ENCODE peak calls at places on chromosomes 6 and 20, in eight cellular contexts. One of them, this sample, is unnamed.

GRCh38 chr6:34633785-34634184 is 62.8 kb downstream of the ILRUN start:
- DNase-seq in activated T-cell treated with anti-CD3 and anti-CD28 coated beads for 1 hour: no peak
- DNase-seq in NCI-H526: no peak
- DNase-seq in posterior cingulate gyrus: no peak
- DNase-seq in mammary epithelial cell: no peak
- DNase-seq in NCI-H1105: no peak
- DNase-seq in amygdala: no peak
- DNase-seq in activated T-helper 1 cell treated with Interleukin-2 at 50 U/mL for 16 hours: no peak
- DNase-seq in this sample: no peak

GRCh38 chr6:28218312-28219248 is 6.5 kb upstream of the ZSCAN9 start:
- DNase-seq in NCI-H1105: peak
- DNase-seq in activated T-cell treated with anti-CD3 and anti-CD28 coated beads for 1 hour: no peak
- DNase-seq in amygdala: peak
- DNase-seq in posterior cingulate gyrus: no peak
- DNase-seq in mammary epithelial cell: peak
- DNase-seq in activated T-helper 1 cell treated with Interleukin-2 at 50 U/mL for 16 hours: no peak
- DNase-seq in NCI-H526: peak
- DNase-seq in this sample: peak

GRCh38 chr6:156776841-156777576 is at the start of gene ARID1B:
- DNase-seq in activated T-cell treated with anti-CD3 and anti-CD28 coated beads for 1 hour: peak
- DNase-seq in amygdala: peak
- DNase-seq in mammary epithelial cell: peak
- DNase-seq in activated T-helper 1 cell treated with Interleukin-2 at 50 U/mL for 16 hours: peak
- DNase-seq in NCI-H526: peak
- DNase-seq in NCI-H1105: peak
- DNase-seq in posterior cingulate gyrus: peak
- DNase-seq in this sample: peak

GRCh38 chr6:81890846-81891245 is 138.4 kb upstream of the TENT5A start:
- DNase-seq in mammary epithelial cell: no peak
- DNase-seq in NCI-H1105: no peak
- DNase-seq in NCI-H526: no peak
- DNase-seq in amygdala: no peak
- DNase-seq in posterior cingulate gyrus: no peak
- DNase-seq in activated T-cell treated with anti-CD3 and anti-CD28 coated beads for 1 hour: no peak
- DNase-seq in activated T-helper 1 cell treated with Interleukin-2 at 50 U/mL for 16 hours: no peak
- DNase-seq in this sample: no peak

GRCh38 chr20:57384486-57384885 is 6.7 kb upstream of the RBM38 start:
- DNase-seq in NCI-H1105: no peak
- DNase-seq in activated T-cell treated with anti-CD3 and anti-CD28 coated beads for 1 hour: no peak
- DNase-seq in mammary epithelial cell: no peak
- DNase-seq in posterior cingulate gyrus: no peak
- DNase-seq in activated T-helper 1 cell treated with Interleukin-2 at 50 U/mL for 16 hours: no peak
- DNase-seq in amygdala: no peak
- DNase-seq in NCI-H526: no peak
- DNase-seq in this sample: no peak

GRCh38 chr20:9981834-9982233 is 53.0 kb upstream of the ANKEF1 start:
- DNase-seq in activated T-helper 1 cell treated with Interleukin-2 at 50 U/mL for 16 hours: no peak
- DNase-seq in amygdala: no peak
- DNase-seq in activated T-cell treated with anti-CD3 and anti-CD28 coated beads for 1 hour: no peak
- DNase-seq in posterior cingulate gyrus: no peak
- DNase-seq in NCI-H526: no peak
- DNase-seq in mammary epithelial cell: no peak
- DNase-seq in NCI-H1105: peak
- DNase-seq in this sample: no peak

GRCh38 chr6:30647039-30647801 is at the start of gene C6orf136:
- DNase-seq in mammary epithelial cell: peak
- DNase-seq in NCI-H526: peak
- DNase-seq in NCI-H1105: peak
- DNase-seq in activated T-cell treated with anti-CD3 and anti-CD28 coated beads for 1 hour: peak
- DNase-seq in activated T-helper 1 cell treated with Interleukin-2 at 50 U/mL for 16 hours: peak
- DNase-seq in posterior cingulate gyrus: peak
- DNase-seq in amygdala: peak
- DNase-seq in this sample: peak

GRCh38 chr6:128757961-128758360 is 125.0 kb upstream of the LAMA2 start:
- DNase-seq in NCI-H1105: no peak
- DNase-seq in NCI-H526: no peak
- DNase-seq in posterior cingulate gyrus: no peak
- DNase-seq in amygdala: no peak
- DNase-seq in mammary epithelial cell: peak
- DNase-seq in activated T-cell treated with anti-CD3 and anti-CD28 coated beads for 1 hour: no peak
- DNase-seq in activated T-helper 1 cell treated with Interleukin-2 at 50 U/mL for 16 hours: no peak
- DNase-seq in this sample: no peak

GRCh38 chr6:137025786-137026730 is 18.7 kb downstream of the IL20RA start:
- DNase-seq in NCI-H526: peak
- DNase-seq in amygdala: no peak
- DNase-seq in NCI-H1105: no peak
- DNase-seq in posterior cingulate gyrus: no peak
- DNase-seq in mammary epithelial cell: peak
- DNase-seq in activated T-cell treated with anti-CD3 and anti-CD28 coated beads for 1 hour: no peak
- DNase-seq in activated T-helper 1 cell treated with Interleukin-2 at 50 U/mL for 16 hours: no peak
- DNase-seq in this sample: no peak

GRCh38 chr6:22904413-22904812 is 335.0 kb downstream of the HDGFL1 start:
- DNase-seq in NCI-H1105: peak
- DNase-seq in amygdala: no peak
- DNase-seq in activated T-helper 1 cell treated with Interleukin-2 at 50 U/mL for 16 hours: no peak
- DNase-seq in activated T-cell treated with anti-CD3 and anti-CD28 coated beads for 1 hour: no peak
- DNase-seq in NCI-H526: no peak
- DNase-seq in posterior cingulate gyrus: no peak
- DNase-seq in mammary epithelial cell: peak
- DNase-seq in this sample: no peak

GRCh38 chr6:113271437-113271836 is 585.7 kb upstream of the MARCKS start:
- DNase-seq in amygdala: no peak
- DNase-seq in activated T-cell treated with anti-CD3 and anti-CD28 coated beads for 1 hour: no peak
- DNase-seq in activated T-helper 1 cell treated with Interleukin-2 at 50 U/mL for 16 hours: no peak
- DNase-seq in mammary epithelial cell: no peak
- DNase-seq in posterior cingulate gyrus: no peak
- DNase-seq in NCI-H526: no peak
- DNase-seq in NCI-H1105: no peak
- DNase-seq in this sample: no peak

This sample was measured in NCI-H1092.